ENCODE peak calls at places on chromosomes 12 and 14, in seven cellular contexts. One of them, this sample, is unnamed.

GRCh38 chr12:103647267-103647666 is 60.2 kb downstream of the STAB2 start:
- DNase-seq in mammary epithelial cell: peak; percentile 99
- DNase-seq in transverse colon: no peak
- DNase-seq in SJSA1: peak; percentile 47
- DNase-seq in CD8-positive, alpha-beta memory T cell: no peak
- DNase-seq in cardiac muscle cell: no peak
- DNase-seq in CD4-positive, alpha-beta memory T cell: no peak
- DNase-seq in this sample: peak; percentile 85

GRCh38 chr12:42590324-42590934 is 883 bp upstream of the PRICKLE1 start:
- DNase-seq in mammary epithelial cell: peak; percentile 30
- DNase-seq in transverse colon: peak; percentile 12
- DNase-seq in SJSA1: no peak
- DNase-seq in CD8-positive, alpha-beta memory T cell: no peak
- DNase-seq in cardiac muscle cell: peak; percentile 62
- DNase-seq in CD4-positive, alpha-beta memory T cell: no peak
- DNase-seq in this sample: no peak

GRCh38 chr12:44654641-44655625 is 221.2 kb downstream of the NELL2 start:
- DNase-seq in mammary epithelial cell: no peak
- DNase-seq in transverse colon: no peak
- DNase-seq in SJSA1: no peak
- DNase-seq in CD8-positive, alpha-beta memory T cell: no peak
- DNase-seq in cardiac muscle cell: peak; percentile 62
- DNase-seq in CD4-positive, alpha-beta memory T cell: no peak
- DNase-seq in this sample: no peak

GRCh38 chr12:113439606-113440030 is 17.4 kb downstream of the SDSL start:
- DNase-seq in mammary epithelial cell: no peak
- DNase-seq in transverse colon: no peak
- DNase-seq in SJSA1: no peak
- DNase-seq in CD8-positive, alpha-beta memory T cell: no peak
- DNase-seq in cardiac muscle cell: peak; percentile 83
- DNase-seq in CD4-positive, alpha-beta memory T cell: no peak
- DNase-seq in this sample: peak; percentile 56

GRCh38 chr14:72783741-72784140 is 110.2 kb downstream of the DPF3 start:
- DNase-seq in mammary epithelial cell: no peak
- DNase-seq in transverse colon: no peak
- DNase-seq in SJSA1: peak; percentile 29
- DNase-seq in CD8-positive, alpha-beta memory T cell: no peak
- DNase-seq in cardiac muscle cell: no peak
- DNase-seq in CD4-positive, alpha-beta memory T cell: no peak
- DNase-seq in this sample: no peak

GRCh38 chr12:29157486-29157946 is 8.4 kb downstream of the FAR2 start:
- DNase-seq in mammary epithelial cell: peak; percentile 8
- DNase-seq in transverse colon: no peak
- DNase-seq in SJSA1: no peak
- DNase-seq in CD8-positive, alpha-beta memory T cell: no peak
- DNase-seq in cardiac muscle cell: no peak
- DNase-seq in CD4-positive, alpha-beta memory T cell: no peak
- DNase-seq in this sample: peak; percentile 82

GRCh38 chr12:68303850-68304249 is 28.3 kb downstream of the MDM1 start:
- DNase-seq in mammary epithelial cell: no peak
- DNase-seq in transverse colon: no peak
- DNase-seq in SJSA1: no peak
- DNase-seq in CD8-positive, alpha-beta memory T cell: no peak
- DNase-seq in cardiac muscle cell: no peak
- DNase-seq in CD4-positive, alpha-beta memory T cell: no peak
- DNase-seq in this sample: peak; percentile 66

GRCh38 chr12:108214486-108214885 is 85.4 kb downstream of the WSCD2 start:
- DNase-seq in mammary epithelial cell: no peak
- DNase-seq in transverse colon: no peak
- DNase-seq in SJSA1: no peak
- DNase-seq in CD8-positive, alpha-beta memory T cell: no peak
- DNase-seq in cardiac muscle cell: peak; percentile 82
- DNase-seq in CD4-positive, alpha-beta memory T cell: no peak
- DNase-seq in this sample: peak; percentile 43

GRCh38 chr14:76298896-76299295 is 77.0 kb upstream of the ESRRB start:
- DNase-seq in mammary epithelial cell: no peak
- DNase-seq in transverse colon: no peak
- DNase-seq in SJSA1: no peak
- DNase-seq in CD8-positive, alpha-beta memory T cell: no peak
- DNase-seq in cardiac muscle cell: no peak
- DNase-seq in CD4-positive, alpha-beta memory T cell: no peak
- DNase-seq in this sample: no peak

GRCh38 chr12:68334136-68334535 is 2.0 kb upstream of the MDM1 start:
- DNase-seq in mammary epithelial cell: no peak
- DNase-seq in transverse colon: peak; percentile 36
- DNase-seq in SJSA1: no peak
- DNase-seq in CD8-positive, alpha-beta memory T cell: peak; percentile 13
- DNase-seq in cardiac muscle cell: no peak
- DNase-seq in CD4-positive, alpha-beta memory T cell: no peak
- DNase-seq in this sample: no peak

GRCh38 chr12:90965204-90965603 is 10.2 kb upstream of the CCER1 start:
- DNase-seq in mammary epithelial cell: no peak
- DNase-seq in transverse colon: no peak
- DNase-seq in SJSA1: no peak
- DNase-seq in CD8-positive, alpha-beta memory T cell: no peak
- DNase-seq in cardiac muscle cell: no peak
- DNase-seq in CD4-positive, alpha-beta memory T cell: no peak
- DNase-seq in this sample: no peak

GRCh38 chr12:92735131-92735721 is 32.4 kb downstream of the PLEKHG7 start:
- DNase-seq in mammary epithelial cell: peak; percentile 65
- DNase-seq in transverse colon: no peak
- DNase-seq in SJSA1: no peak
- DNase-seq in CD8-positive, alpha-beta memory T cell: no peak
- DNase-seq in cardiac muscle cell: no peak
- DNase-seq in CD4-positive, alpha-beta memory T cell: no peak
- DNase-seq in this sample: peak; percentile 98

GRCh38 chr12:27434673-27435565 is 11.6 kb upstream of the SMCO2 start:
- DNase-seq in mammary epithelial cell: no peak
- DNase-seq in transverse colon: no peak
- DNase-seq in SJSA1: no peak
- DNase-seq in CD8-positive, alpha-beta memory T cell: peak; percentile 17
- DNase-seq in cardiac muscle cell: no peak
- DNase-seq in CD4-positive, alpha-beta memory T cell: no peak
- DNase-seq in this sample: peak; percentile 27

GRCh38 chr12:117486840-117487659 is 125.6 kb upstream of the NOS1 start:
- DNase-seq in mammary epithelial cell: no peak
- DNase-seq in transverse colon: no peak
- DNase-seq in SJSA1: peak; percentile 81
- DNase-seq in CD8-positive, alpha-beta memory T cell: no peak
- DNase-seq in cardiac muscle cell: no peak
- DNase-seq in CD4-positive, alpha-beta memory T cell: no peak
- DNase-seq in this sample: no peak

GRCh38 chr12:107436376-107436775 is 249.2 kb upstream of the PWP1 start:
- DNase-seq in mammary epithelial cell: peak; percentile 89
- DNase-seq in transverse colon: no peak
- DNase-seq in SJSA1: no peak
- DNase-seq in CD8-positive, alpha-beta memory T cell: no peak
- DNase-seq in cardiac muscle cell: peak; percentile 36
- DNase-seq in CD4-positive, alpha-beta memory T cell: no peak
- DNase-seq in this sample: peak; percentile 80

GRCh38 chr14:24051789-24052655 is at the start of gene CARMIL3:
- DNase-seq in mammary epithelial cell: peak; percentile 30
- DNase-seq in transverse colon: peak; percentile 72
- DNase-seq in SJSA1: peak; percentile 54
- DNase-seq in CD8-positive, alpha-beta memory T cell: peak; percentile 49
- DNase-seq in cardiac muscle cell: peak; percentile 84
- DNase-seq in CD4-positive, alpha-beta memory T cell: peak; percentile 55
- DNase-seq in this sample: peak; percentile 58

GRCh38 chr14:76109087-76109880 is 42.4 kb upstream of the GPATCH2L start:
- DNase-seq in mammary epithelial cell: no peak
- DNase-seq in transverse colon: no peak
- DNase-seq in SJSA1: no peak
- DNase-seq in CD8-positive, alpha-beta memory T cell: no peak
- DNase-seq in cardiac muscle cell: no peak
- DNase-seq in CD4-positive, alpha-beta memory T cell: no peak
- DNase-seq in this sample: no peak

DNA sequence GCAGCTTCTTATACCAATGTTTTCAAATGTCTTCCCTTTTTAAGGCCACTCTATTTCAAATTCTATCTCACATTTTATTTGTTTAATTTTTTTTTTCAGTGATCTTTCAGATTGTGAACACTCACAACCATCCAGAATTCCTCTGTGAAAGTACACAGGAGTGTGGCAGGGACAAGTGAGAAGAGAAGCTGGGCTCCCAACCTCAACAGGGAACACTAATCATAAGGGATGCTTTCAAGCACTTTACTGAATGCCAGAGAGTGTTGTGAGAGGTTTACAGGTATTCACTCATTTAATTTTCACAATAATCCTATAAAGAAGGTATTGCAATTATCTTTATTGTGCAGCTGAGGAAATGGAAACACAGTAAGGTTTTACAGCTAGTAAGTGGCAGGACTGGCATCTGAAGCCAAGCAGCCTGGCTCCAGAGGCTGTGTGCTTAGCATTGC is 60.1 kb upstream of the PYGL start:
- DNase-seq in mammary epithelial cell: no peak
- DNase-seq in transverse colon: peak; percentile 38
- DNase-seq in SJSA1: no peak
- DNase-seq in CD8-positive, alpha-beta memory T cell: no peak
- DNase-seq in cardiac muscle cell: peak; percentile 45
- DNase-seq in CD4-positive, alpha-beta memory T cell: no peak
- DNase-seq in this sample: no peak
- H3K4me3 ChIP-seq in mammary epithelial cell: no peak overlapping the region
- H3K4me3 ChIP-seq in transverse colon: no peak overlapping the region
- H3K4me3 ChIP-seq in SJSA1: no peak overlapping the region
- H3K4me3 ChIP-seq in CD8-positive, alpha-beta memory T cell: no peak overlapping the region
- H3K4me3 ChIP-seq in cardiac muscle cell: no peak overlapping the region
- H3K4me3 ChIP-seq in CD4-positive, alpha-beta memory T cell: no peak overlapping the region
- H3K4me3 ChIP-seq in this sample: no peak overlapping the region

GRCh38 chr12:48176417-48176751 is 7.1 kb upstream of the CCDC184 start:
- DNase-seq in mammary epithelial cell: no peak
- DNase-seq in transverse colon: no peak
- DNase-seq in SJSA1: peak; percentile 52
- DNase-seq in CD8-positive, alpha-beta memory T cell: no peak
- DNase-seq in cardiac muscle cell: no peak
- DNase-seq in CD4-positive, alpha-beta memory T cell: no peak
- DNase-seq in this sample: no peak
- H3K4me3 ChIP-seq in mammary epithelial cell: no peak overlapping the region
- H3K4me3 ChIP-seq in transverse colon: no peak overlapping the region
- H3K4me3 ChIP-seq in SJSA1: no peak overlapping the region
- H3K4me3 ChIP-seq in CD8-positive, alpha-beta memory T cell: no peak overlapping the region
- H3K4me3 ChIP-seq in cardiac muscle cell: no peak overlapping the region
- H3K4me3 ChIP-seq in CD4-positive, alpha-beta memory T cell: no peak overlapping the region
- H3K4me3 ChIP-seq in this sample: no peak overlapping the region

GRCh38 chr12:96061864-96062453 is 26.6 kb upstream of the LTA4H start:
- DNase-seq in mammary epithelial cell: peak; percentile 72
- DNase-seq in transverse colon: peak; percentile 83
- DNase-seq in SJSA1: peak; percentile 94
- DNase-seq in CD8-positive, alpha-beta memory T cell: peak; percentile 67
- DNase-seq in cardiac muscle cell: peak; percentile 77
- DNase-seq in CD4-positive, alpha-beta memory T cell: peak; percentile 78
- DNase-seq in this sample: peak; percentile 94
- H3K4me3 ChIP-seq in mammary epithelial cell: no peak overlapping the region
- H3K4me3 ChIP-seq in transverse colon: no peak overlapping the region
- H3K4me3 ChIP-seq in SJSA1: no peak overlapping the region
- H3K4me3 ChIP-seq in CD8-positive, alpha-beta memory T cell: no peak overlapping the region
- H3K4me3 ChIP-seq in cardiac muscle cell: no peak overlapping the region
- H3K4me3 ChIP-seq in CD4-positive, alpha-beta memory T cell: no peak overlapping the region
- H3K4me3 ChIP-seq in this sample: no peak overlapping the region

DNA sequence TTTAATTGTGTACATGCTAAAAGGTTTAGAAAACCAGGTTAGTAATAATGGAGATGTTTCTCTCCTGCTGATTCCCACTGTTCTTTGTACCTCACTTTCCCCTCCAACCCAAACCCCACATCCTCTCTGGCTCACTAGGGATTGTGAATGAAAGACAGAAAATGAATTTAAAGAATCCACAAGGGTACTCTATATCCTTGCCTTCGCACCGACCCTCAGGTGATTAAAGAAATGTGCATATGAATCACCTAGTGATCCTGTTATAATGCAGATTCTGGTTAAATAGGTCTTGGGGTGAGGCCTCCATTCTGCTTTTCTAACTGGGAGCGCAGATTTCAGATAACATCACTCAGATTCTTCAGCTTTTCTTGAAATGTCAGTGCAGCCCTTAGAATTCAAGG is 84.3 kb upstream of the OTX2 start:
- DNase-seq in mammary epithelial cell: no peak
- DNase-seq in transverse colon: no peak
- DNase-seq in SJSA1: no peak
- DNase-seq in CD8-positive, alpha-beta memory T cell: no peak
- DNase-seq in cardiac muscle cell: no peak
- DNase-seq in CD4-positive, alpha-beta memory T cell: no peak
- DNase-seq in this sample: no peak
- H3K4me3 ChIP-seq in mammary epithelial cell: no peak overlapping the region
- H3K4me3 ChIP-seq in transverse colon: no peak overlapping the region
- H3K4me3 ChIP-seq in SJSA1: no peak overlapping the region
- H3K4me3 ChIP-seq in CD8-positive, alpha-beta memory T cell: no peak overlapping the region
- H3K4me3 ChIP-seq in cardiac muscle cell: no peak overlapping the region
- H3K4me3 ChIP-seq in CD4-positive, alpha-beta memory T cell: no peak overlapping the region
- H3K4me3 ChIP-seq in this sample: no peak overlapping the region

This sample was measured in choroid plexus epithelial cell.